ENCODE peak calls at places on chromosomes 1 and 21, in five cellular contexts. S, W, C, P and H are unnamed samples.

GRCh38 chr1:116571215-116571919 is 541 bp upstream of the CD58 start:
- DNase-seq in W (no peak), S (no peak), C (no peak), P (no peak), H (no peak)

GRCh38 chr1:33298623-33299277 is 22.1 kb downstream of the A3GALT2 start:
- DNase-seq in W (peak), C (no peak), S (peak), P (no peak), H (no peak)

GRCh38 chr1:39720094-39720999 is 18.3 kb upstream of the PPIE start:
- DNase-seq in S (no peak), C (no peak), P (peak), W (peak), H (peak)

GRCh38 chr1:68464891-68465290 is 15.1 kb upstream of the RPE65 start:
- DNase-seq in S (no peak), W (no peak), C (no peak), P (no peak), H (no peak)

GRCh38 chr1:77925966-77926365 is 37.5 kb downstream of the NEXN start:
- DNase-seq in S (no peak), C (no peak), W (no peak), P (no peak), H (no peak)

GRCh38 chr1:236394016-236394481 is at the start of gene EDARADD:
- DNase-seq in S (no peak), P (no peak), C (no peak), W (no peak), H (no peak)

GRCh38 chr1:201718346-201719202 is 110.4 kb upstream of the IPO9 start:
- DNase-seq in S (peak), P (no peak), C (no peak), W (no peak), H (no peak)

GRCh38 chr1:114108741-114109255 is 44.9 kb downstream of the SYT6 start:
- DNase-seq in W (no peak), P (no peak), S (no peak), C (no peak), H (no peak)

GRCh38 chr1:223815865-223816264 is 29.9 kb downstream of the TP53BP2 start:
- DNase-seq in W (peak), C (no peak), P (no peak), S (no peak), H (no peak)

GRCh38 chr1:224205438-224205840 is 22.4 kb downstream of the DEGS1 start:
- DNase-seq in C (no peak), S (no peak), W (peak), P (no peak), H (no peak)

GRCh38 chr1:46830665-46831322 is 31.9 kb downstream of the CYP4B1 start:
- DNase-seq in W (no peak), C (no peak), P (no peak), S (no peak), H (no peak)

GRCh38 chr1:224873645-224874369 is 55.7 kb upstream of the DNAH14 start:
- DNase-seq in S (no peak), P (no peak), C (no peak), W (peak), H (no peak)

GRCh38 chr1:78426398-78426797 is 64.4 kb upstream of the PTGFR start:
- DNase-seq in S (no peak), C (no peak), W (no peak), P (no peak), H (no peak)

GRCh38 chr1:32454726-32455125 is 10.1 kb upstream of the ZBTB8B start:
- DNase-seq in P (no peak), W (no peak), C (no peak), S (no peak), H (no peak)

GRCh38 chr1:107789817-107790609 is 175.0 kb downstream of the VAV3 start:
- DNase-seq in W (no peak), C (no peak), S (no peak), P (no peak), H (no peak)

GRCh38 chr21:21003701-21004100 is 5.5 kb downstream of the NCAM2 start:
- DNase-seq in S (no peak), P (no peak), C (no peak), W (peak), H (no peak)

GRCh38 chr1:149888160-149888998 is 11.0 kb upstream of the BOLA1 start:
- DNase-seq in P (peak), S (peak), C (peak), W (peak), H (peak)

GRCh38 chr1:10932088-10932487 is 80.4 kb upstream of the TARDBP start:
- DNase-seq in C (no peak), P (no peak), W (no peak), S (no peak), H (peak)

GRCh38 chr1:162878000-162878596 is 17.1 kb upstream of the CCDC190 start:
- DNase-seq in S (peak), C (no peak), P (peak), W (peak), H (no peak)

GRCh38 chr1:202708456-202709275 is 1.6 kb downstream of the SYT2 start:
- DNase-seq in W (no peak), P (no peak), S (no peak), C (no peak), H (no peak)

GRCh38 chr21:41147096-41147978 is 20.6 kb upstream of the BACE2 start:
- DNase-seq in C (no peak), P (no peak), W (no peak), S (no peak), H (no peak)

GRCh38 chr1:51898090-51898734 is 19.7 kb upstream of the NRDC start:
- DNase-seq in P (peak), S (no peak), C (no peak), W (peak), H (no peak)

GRCh38 chr1:204343850-204344249 is 15.9 kb downstream of the PLEKHA6 start:
- DNase-seq in P (no peak), C (no peak), W (no peak), S (no peak), H (no peak)

GRCh38 chr1:28287315-28287714 is 28.0 kb downstream of the SESN2 start:
- DNase-seq in P (no peak), C (no peak), S (no peak), W (no peak), H (no peak)

GRCh38 chr21:28773036-28773435 is 219.6 kb downstream of the LTN1 start:
- DNase-seq in C (no peak), W (no peak), P (no peak), S (no peak), H (no peak)

GRCh38 chr1:151047925-151048644 is 534 bp downstream of the C1orf56 start:
- DNase-seq in W (peak), S (peak), P (no peak), C (no peak), H (peak)

GRCh38 chr1:235160395-235160964 is 570 bp downstream of the RBM34 start:
- DNase-seq in P (peak), W (peak), C (no peak), S (no peak), H (peak)

GRCh38 chr1:28507247-28507645 is 1.4 kb downstream of the RCC1 start:
- DNase-seq in P (no peak), W (no peak), S (no peak), C (no peak), H (no peak)

GRCh38 chr1:221543529-221544120 is 198.3 kb downstream of the DUSP10 start:
- DNase-seq in P (no peak), S (no peak), C (no peak), W (peak), H (no peak)
- TF ChIP-seq CTCF in P (peak), S (peak), C (peak), W (peak), H (peak)

DNA sequence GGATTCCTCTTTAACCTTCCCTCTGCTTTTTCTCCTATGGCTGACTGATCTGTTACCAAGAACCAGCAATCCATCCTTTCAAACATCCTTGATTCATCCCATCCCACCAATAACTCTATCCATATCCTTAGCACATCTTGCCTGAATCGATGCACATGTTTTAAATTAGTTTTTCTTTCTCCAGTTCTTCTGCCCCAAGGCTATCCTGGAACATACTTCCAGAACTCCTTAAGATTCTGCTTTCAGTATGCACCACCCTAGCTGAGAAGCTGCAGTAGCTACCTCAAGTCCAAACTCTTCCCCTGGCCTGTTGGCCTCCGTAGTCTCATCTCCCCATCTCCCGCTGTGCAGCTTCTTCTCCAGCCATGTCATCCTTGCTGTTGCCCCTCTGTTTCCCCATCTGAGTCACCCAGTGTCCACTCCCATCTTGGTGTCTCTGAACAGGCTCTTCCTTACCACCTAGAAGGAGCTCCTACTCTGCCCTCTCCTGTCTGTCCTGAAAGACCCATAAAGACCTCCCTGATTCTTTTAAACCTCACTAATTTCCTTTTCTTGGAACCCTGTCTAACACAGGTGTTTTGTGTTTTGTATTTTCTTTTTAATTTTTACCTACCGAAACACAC is 108.0 kb downstream of the SGIP1 start:
- DNase-seq in S (no peak), C (no peak), W (no peak), P (no peak), H (no peak)
- H3K4me3 ChIP-seq in S (no peak), C (no peak), W (no peak), P (no peak), H (no peak)

GRCh38 chr1:237492359-237492758 is 398.4 kb downstream of the ZP4 start:
- DNase-seq in S (no peak), C (no peak), W (no peak), P (no peak), H (no peak)
- TF ChIP-seq CTCF in S (no peak), C (no peak), W (no peak), P (no peak), H (peak)

GRCh38 chr1:42272920-42273319 is 62.1 kb downstream of the FOXJ3 start:
- DNase-seq in C (no peak), S (no peak), W (no peak), P (no peak), H (no peak)
- H3K4me3 ChIP-seq in C (no peak), S (no peak), W (no peak), P (no peak), H (no peak)

DNA sequence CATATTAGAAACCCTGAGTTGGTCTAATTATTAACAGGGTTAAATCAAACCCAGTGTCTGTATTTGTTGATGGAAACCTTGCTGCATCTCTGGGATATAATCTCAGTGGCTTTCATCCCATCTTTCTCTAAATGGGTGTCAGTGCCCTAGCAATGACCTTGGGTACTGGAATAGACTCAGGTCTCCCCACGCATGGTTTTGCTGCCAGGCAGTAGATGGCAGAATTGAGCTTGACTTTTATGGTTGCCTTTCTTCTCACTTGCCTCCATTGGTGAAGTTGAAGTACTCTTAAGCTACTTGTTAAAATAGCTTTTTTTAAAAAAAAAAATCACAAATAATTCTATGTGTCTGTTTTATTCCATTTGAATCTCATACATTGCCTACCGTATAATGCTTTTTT is 81.8 kb upstream of the HMCN1 start:
- DNase-seq in C (no peak), P (no peak), S (no peak), W (no peak), H (no peak)
- TF ChIP-seq CTCF in C (no peak), P (no peak), S (no peak), W (no peak), H (peak)

DNA sequence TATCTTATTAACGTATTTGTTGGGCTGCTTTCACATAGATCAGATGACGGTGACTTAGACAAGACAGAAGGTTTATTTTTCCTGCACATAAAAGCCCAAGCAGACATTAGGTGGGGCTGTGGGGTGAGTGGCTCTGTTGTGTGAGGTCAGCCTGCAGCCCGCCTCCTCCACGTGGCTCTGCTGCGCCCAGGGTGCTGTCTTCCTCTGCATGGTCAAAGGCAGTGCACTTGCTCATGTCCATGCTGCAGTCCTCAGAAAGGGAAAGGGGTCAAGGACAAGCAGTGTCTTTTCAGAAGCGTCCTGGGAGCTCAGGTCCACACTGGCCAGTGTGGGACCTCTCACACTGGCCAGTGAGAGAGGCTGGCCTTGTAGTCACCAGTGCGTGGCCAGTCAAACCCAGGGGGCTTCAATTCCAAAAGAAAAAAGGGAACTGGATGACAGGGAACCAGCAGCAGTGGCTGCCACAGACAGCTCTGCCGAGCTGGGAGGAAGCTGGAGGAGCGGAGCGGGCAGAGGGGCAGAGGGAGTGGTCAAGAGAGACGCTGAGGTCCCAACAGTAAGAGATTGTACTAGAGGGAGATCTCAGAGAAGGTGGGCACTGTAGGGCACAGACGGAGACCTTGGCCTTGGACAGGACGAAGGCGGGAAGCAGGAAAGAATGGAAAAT is 35.9 kb upstream of the SLC45A1 start:
- DNase-seq in P (no peak), W (peak), S (no peak), C (no peak), H (no peak)
- H3K4me3 ChIP-seq in P (no peak), W (no peak), S (no peak), C (no peak), H (no peak)